ENCODE peak calls at places on chromosomes 5 and 9, in six cellular contexts. M is coronary artery, S is AG04449, Z is GM20000, G is brain microvascular endothelial cell, C is AG04450. I is an unnamed sample.

GRCh38 chr5:103847060-103847459 is 284.5 kb upstream of the NUDT12 start:
- DNase-seq in M (no peak), S (no peak), Z (no peak), G (peak; percentile 46), C (no peak), I (no peak)

GRCh38 chr9:136697146-136697820 is 10.0 kb upstream of the AGPAT2 start:
- DNase-seq in M (no peak), S (no peak), Z (no peak), G (no peak), C (no peak), I (no peak)

GRCh38 chr5:67842806-67843205 is 372.8 kb upstream of the PIK3R1 start:
- DNase-seq in M (no peak), S (no peak), Z (no peak), G (peak; percentile 11), C (no peak), I (peak; percentile 87)

GRCh38 chr9:134993416-134993815 is 75.7 kb upstream of the FCN1 start:
- DNase-seq in M (no peak), S (no peak), Z (no peak), G (no peak), C (no peak), I (no peak)

GRCh38 chr5:14790931-14791330 is 80.6 kb downstream of the ANKH start:
- DNase-seq in M (no peak), S (no peak), Z (no peak), G (no peak), C (no peak), I (no peak)

GRCh38 chr9:107648153-107648716 is 158.7 kb upstream of the KLF4 start:
- DNase-seq in M (no peak), S (no peak), Z (no peak), G (no peak), C (no peak), I (no peak)

GRCh38 chr9:21812415-21812814 is 10.0 kb downstream of the MTAP start:
- DNase-seq in M (no peak), S (no peak), Z (no peak), G (no peak), C (no peak), I (no peak)

GRCh38 chr9:85212887-85213286 is 528.9 kb downstream of the AGTPBP1 start:
- DNase-seq in M (no peak), S (peak; percentile 69), Z (peak; percentile 9), G (peak; percentile 90), C (no peak), I (no peak)

GRCh38 chr5:73214921-73215490 is 42.0 kb downstream of the TMEM174 start:
- DNase-seq in M (no peak), S (no peak), Z (no peak), G (no peak), C (no peak), I (no peak)

GRCh38 chr5:115524199-115524598 is 20.4 kb downstream of the FEM1C start:
- DNase-seq in M (no peak), S (no peak), Z (no peak), G (no peak), C (no peak), I (no peak)

GRCh38 chr5:151095341-151096000 is 14.6 kb upstream of the TNIP1 start:
- DNase-seq in M (no peak), S (no peak), Z (no peak), G (no peak), C (no peak), I (peak; percentile 45)

GRCh38 chr9:107487521-107488399 is 1.8 kb downstream of the KLF4 start:
- DNase-seq in M (peak; percentile 81), S (no peak), Z (peak; percentile 52), G (no peak), C (no peak), I (peak; percentile 78)

GRCh38 chr5:148746826-148747535 is 79.4 kb upstream of the ADRB2 start:
- DNase-seq in M (no peak), S (peak; percentile 38), Z (no peak), G (no peak), C (no peak), I (no peak)

GRCh38 chr5:151036556-151036955 is 16.2 kb downstream of the GPX3 start:
- DNase-seq in M (no peak), S (no peak), Z (no peak), G (no peak), C (no peak), I (no peak)

GRCh38 chr5:94776167-94776566 is 157.7 kb downstream of the SLF1 start:
- DNase-seq in M (no peak), S (no peak), Z (no peak), G (no peak), C (no peak), I (no peak)

GRCh38 chr5:88643315-88643714 is 239.7 kb downstream of the MEF2C start:
- DNase-seq in M (no peak), S (no peak), Z (no peak), G (no peak), C (no peak), I (no peak)

GRCh38 chr5:74020488-74020887 is 394.5 kb downstream of the ARHGEF28 start:
- DNase-seq in M (no peak), S (no peak), Z (no peak), G (no peak), C (no peak), I (no peak)

GRCh38 chr5:6611561-6612256 is 21.1 kb downstream of the NSUN2 start:
- DNase-seq in M (no peak), S (no peak), Z (no peak), G (no peak), C (no peak), I (no peak)

GRCh38 chr5:140114341-140115185 is 654 bp downstream of the PURA start:
- DNase-seq in M (peak; percentile 82), S (no peak), Z (no peak), G (peak; percentile 47), C (no peak), I (peak; percentile 68)

GRCh38 chr9:85046475-85046874 is 376.9 kb downstream of the NTRK2 start:
- DNase-seq in M (no peak), S (no peak), Z (no peak), G (no peak), C (no peak), I (no peak)

GRCh38 chr5:43674536-43674935 is 71.6 kb downstream of the NNT start:
- DNase-seq in M (no peak), S (no peak), Z (no peak), G (no peak), C (no peak), I (no peak)

GRCh38 chr5:68641211-68641610 is 425.7 kb downstream of the PIK3R1 start:
- DNase-seq in M (no peak), S (no peak), Z (peak; percentile 16), G (no peak), C (no peak), I (no peak)

GRCh38 chr5:33761139-33761538 is 130.7 kb downstream of the ADAMTS12 start:
- DNase-seq in M (no peak), S (no peak), Z (no peak), G (peak; percentile 62), C (no peak), I (no peak)

GRCh38 chr9:3956081-3956701 is 343.7 kb downstream of the GLIS3 start:
- DNase-seq in M (no peak), S (no peak), Z (no peak), G (no peak), C (no peak), I (no peak)

GRCh38 chr9:136791466-136792276 is 527 bp downstream of the TMEM141 start:
- DNase-seq in M (peak; percentile 86), S (no peak), Z (no peak), G (no peak), C (no peak), I (peak; percentile 67)

GRCh38 chr5:1181451-1182359 is 19.7 kb upstream of the SLC6A19 start:
- DNase-seq in M (no peak), S (no peak), Z (no peak), G (no peak), C (no peak), I (peak; percentile 16)

GRCh38 chr9:38263534-38263933 is 129.0 kb upstream of the ALDH1B1 start:
- DNase-seq in M (no peak), S (no peak), Z (no peak), G (peak; percentile 16), C (no peak), I (no peak)
- TF ChIP-seq CTCF in M (no peak), S (no peak), Z (no peak), G (peak; percentile 40), C (peak; percentile 56), I (no peak)

GRCh38 chr5:3593771-3594513 is 1.7 kb upstream of the IRX1 start:
- DNase-seq in M (no peak), S (no peak), Z (peak; percentile 27), G (no peak), C (no peak), I (no peak)
- TF ChIP-seq CTCF in M (no peak), S (no peak), Z (no peak), G (no peak), C (no peak), I (no peak)

GRCh38 chr9:133726401-133727276 is 11.5 kb downstream of the SARDH start:
- DNase-seq in M (no peak), S (no peak), Z (peak; percentile 73), G (peak; percentile 56), C (no peak), I (peak; percentile 73)
- TF ChIP-seq CTCF in M (peak; percentile 14), S (peak; percentile 51), Z (peak; percentile 47), G (peak; percentile 80), C (peak; percentile 64), I (peak; percentile 61)

DNA sequence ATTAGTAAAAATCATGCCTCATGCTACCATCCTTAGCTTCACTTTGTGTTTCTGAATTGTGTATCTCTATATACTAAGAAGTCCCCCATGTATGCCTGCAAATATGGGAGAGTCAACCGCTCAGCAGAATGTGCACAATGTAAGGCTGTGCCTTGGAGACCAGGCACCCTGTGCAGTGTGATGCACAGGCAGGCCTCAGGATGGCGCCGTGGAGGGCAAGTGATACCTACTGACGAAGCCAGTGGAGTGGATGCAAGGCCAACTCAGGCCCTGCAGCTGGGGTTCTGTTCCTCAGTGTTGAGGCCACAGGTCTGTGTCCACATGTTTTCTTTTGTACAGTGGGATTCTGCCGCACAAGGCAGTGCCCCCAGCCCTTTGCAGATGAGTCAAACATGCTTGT is 28.4 kb downstream of the SYK start:
- DNase-seq in M (no peak), S (no peak), Z (no peak), G (no peak), C (no peak), I (no peak)
- TF ChIP-seq CTCF in M (no peak), S (no peak), Z (no peak), G (no peak), C (no peak), I (peak; percentile 5)

GRCh38 chr9:74284596-74284995 is 212.5 kb upstream of the RORB start:
- DNase-seq in M (no peak), S (no peak), Z (no peak), G (no peak), C (no peak), I (no peak)
- TF ChIP-seq CTCF in M (no peak), S (no peak), Z (no peak), G (no peak), C (no peak), I (no peak)

I was measured in glutamatergic neuron.